ENCODE peak calls at places on chromosomes 5 and 9, in six cellular contexts. H is MM.1S; K is CD4-positive, alpha-beta T cell; C is choroid plexus epithelial cell; I is HFFc6; G is heart left ventricle. Y is an unnamed sample.

GRCh38 chr9:35951736-35952135 is 6.2 kb downstream of the OR2S2 start:
- DNase-seq in H (no peak), K (no peak), C (peak; percentile 58), I (peak; percentile 55), G (peak; percentile 55), Y (no peak)

GRCh38 chr9:131613346-131613745 is 68.0 kb downstream of the PRRT1B start:
- DNase-seq in H (no peak), K (no peak), C (no peak), I (no peak), G (no peak), Y (no peak)

GRCh38 chr5:32645246-32645645 is 59.9 kb downstream of the SUB1 start:
- DNase-seq in H (no peak), K (no peak), C (no peak), I (no peak), G (no peak), Y (no peak)

GRCh38 chr5:72608922-72609321 is 101.7 kb upstream of the ZNF366 start:
- DNase-seq in H (no peak), K (no peak), C (no peak), I (no peak), G (no peak), Y (no peak)

GRCh38 chr9:125472926-125473701 is 211.5 kb downstream of the GAPVD1 start:
- DNase-seq in H (no peak), K (no peak), C (peak; percentile 73), I (peak; percentile 33), G (peak; percentile 61), Y (peak; percentile 9)

GRCh38 chr9:89375181-89375760 is 57.0 kb downstream of the SECISBP2 start:
- DNase-seq in H (no peak), K (no peak), C (peak; percentile 27), I (no peak), G (no peak), Y (no peak)

GRCh38 chr5:82313016-82313415 is 34.9 kb upstream of the RPS23 start:
- DNase-seq in H (no peak), K (no peak), C (peak; percentile 20), I (no peak), G (no peak), Y (no peak)

GRCh38 chr9:91751922-91752321 is 198.1 kb downstream of the ROR2 start:
- DNase-seq in H (no peak), K (no peak), C (peak; percentile 87), I (no peak), G (no peak), Y (peak; percentile 46)

GRCh38 chr5:142446131-142446959 is 121.5 kb upstream of the SPRY4 start:
- DNase-seq in H (no peak), K (no peak), C (peak; percentile 87), I (peak; percentile 37), G (no peak), Y (no peak)

GRCh38 chr9:137254624-137255447 is at the start of gene NELFB:
- DNase-seq in H (peak; percentile 89), K (peak; percentile 97), C (peak; percentile 85), I (peak; percentile 78), G (peak; percentile 94), Y (no peak)

GRCh38 chr9:24245988-24246387 is 299.7 kb downstream of the IZUMO3 start:
- DNase-seq in H (peak; percentile 26), K (no peak), C (peak; percentile 46), I (peak; percentile 4), G (no peak), Y (no peak)

GRCh38 chr9:8860925-8861324 is 1061.3 kb upstream of the DMAC1 start:
- DNase-seq in H (no peak), K (no peak), C (peak; percentile 55), I (no peak), G (no peak), Y (no peak)
- TF ChIP-seq CTCF in H (no peak), K (no peak), C (no peak), I (no peak), G (no peak), Y (no peak)

GRCh38 chr5:421287-421880 is 21.6 kb upstream of the EXOC3 start:
- DNase-seq in H (no peak), K (no peak), C (no peak), I (no peak), G (no peak), Y (no peak)
- TF ChIP-seq CTCF in H (no peak), K (no peak), C (no peak), I (no peak), G (no peak), Y (no peak)

GRCh38 chr5:116472274-116472673 is 102.3 kb downstream of the SEMA6A start:
- DNase-seq in H (no peak), K (no peak), C (no peak), I (no peak), G (no peak), Y (no peak)
- TF ChIP-seq CTCF in H (no peak), K (no peak), C (no peak), I (peak; percentile 7), G (no peak), Y (no peak)

GRCh38 chr5:41636605-41637004 is 126.2 kb upstream of the PLCXD3 start:
- DNase-seq in H (peak; percentile 8), K (no peak), C (peak; percentile 69), I (peak; percentile 31), G (no peak), Y (no peak)

GRCh38 chr5:41637424-41637823 is 127.0 kb upstream of the PLCXD3 start:
- DNase-seq in H (no peak), K (no peak), C (no peak), I (no peak), G (no peak), Y (no peak)

GRCh38 chr5:41637869-41638268 is 127.5 kb upstream of the PLCXD3 start:
- DNase-seq in H (no peak), K (no peak), C (peak; percentile 17), I (no peak), G (no peak), Y (no peak)

GRCh38 chr5:41638685-41639084 is 128.3 kb upstream of the PLCXD3 start:
- DNase-seq in H (no peak), K (no peak), C (no peak), I (no peak), G (no peak), Y (no peak)

DNA sequence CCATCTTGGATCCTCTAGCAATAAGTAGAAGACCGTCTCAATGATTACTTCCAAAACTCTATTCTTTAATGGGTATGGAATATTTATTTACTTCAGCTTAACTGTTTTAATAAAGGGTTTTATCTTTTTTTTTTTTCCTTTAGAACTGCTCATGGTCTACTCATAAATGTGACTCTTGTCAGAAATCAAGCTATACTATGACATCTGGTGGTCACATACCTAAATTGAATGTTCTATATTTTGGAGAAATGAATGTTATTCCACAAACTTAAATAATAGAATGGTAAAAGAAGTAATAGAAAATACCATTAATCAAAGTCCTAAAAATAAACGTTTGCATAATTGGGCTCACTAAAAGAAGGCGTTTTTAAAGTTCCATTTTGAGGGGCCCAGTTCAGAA is 131.2 kb upstream of the PLCXD3 start:
- DNase-seq in H (peak; percentile 12), K (no peak), C (peak; percentile 47), I (peak; percentile 6), G (no peak), Y (no peak)
- TF ChIP-seq CTCF in H (peak; percentile 21), K (no peak), C (peak; percentile 20), I (peak; percentile 70), G (no peak), Y (no peak)

DNA sequence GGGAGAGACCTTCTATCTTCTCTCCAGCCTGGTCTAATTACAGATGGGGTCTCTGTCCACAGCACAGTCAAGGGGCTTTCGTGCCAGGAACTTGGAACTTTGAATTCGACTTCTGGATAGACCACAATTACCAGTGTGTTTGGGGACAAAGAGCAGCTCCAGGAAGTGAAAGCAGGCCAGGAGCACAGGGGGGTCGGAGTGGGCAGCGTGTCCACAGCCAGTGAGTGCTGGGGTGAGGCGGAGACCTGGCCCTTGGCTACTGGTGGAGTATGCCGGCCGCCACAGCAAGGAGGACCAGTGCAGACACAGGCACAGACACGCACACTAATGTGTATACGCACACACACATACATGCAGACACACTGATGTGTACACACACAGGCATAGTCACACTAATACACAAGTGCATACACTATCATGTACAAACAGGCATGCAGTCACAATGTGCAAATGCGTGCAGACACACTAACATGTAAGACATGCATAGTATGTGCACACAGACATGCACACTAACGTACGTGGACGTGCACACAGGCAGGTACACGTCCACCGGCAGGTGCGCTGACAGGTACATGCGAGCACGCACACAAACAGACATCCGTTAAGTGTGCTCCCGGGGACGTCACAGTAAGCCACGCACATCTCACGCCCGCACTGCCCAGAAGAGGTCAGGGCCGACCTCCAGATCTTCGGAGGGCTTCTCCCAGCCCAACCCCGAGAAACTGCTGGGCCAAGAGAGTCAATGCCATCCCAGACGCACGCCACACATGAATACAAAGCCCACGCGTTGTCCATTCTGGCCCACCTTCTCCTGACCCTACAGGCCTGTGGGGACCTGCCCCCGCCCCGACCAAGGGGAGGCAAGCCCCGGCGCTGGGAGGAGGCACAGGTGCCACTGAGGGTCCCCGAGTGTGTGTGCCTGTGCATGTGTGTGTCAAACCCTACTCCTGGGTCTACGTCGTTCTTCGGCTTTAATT is 46.5 kb downstream of the NKD2 start:
- DNase-seq in H (no peak), K (no peak), C (no peak), I (no peak), G (no peak), Y (no peak)
- TF ChIP-seq CTCF in H (no peak), K (no peak), C (no peak), I (no peak), G (no peak), Y (no peak)

DNA sequence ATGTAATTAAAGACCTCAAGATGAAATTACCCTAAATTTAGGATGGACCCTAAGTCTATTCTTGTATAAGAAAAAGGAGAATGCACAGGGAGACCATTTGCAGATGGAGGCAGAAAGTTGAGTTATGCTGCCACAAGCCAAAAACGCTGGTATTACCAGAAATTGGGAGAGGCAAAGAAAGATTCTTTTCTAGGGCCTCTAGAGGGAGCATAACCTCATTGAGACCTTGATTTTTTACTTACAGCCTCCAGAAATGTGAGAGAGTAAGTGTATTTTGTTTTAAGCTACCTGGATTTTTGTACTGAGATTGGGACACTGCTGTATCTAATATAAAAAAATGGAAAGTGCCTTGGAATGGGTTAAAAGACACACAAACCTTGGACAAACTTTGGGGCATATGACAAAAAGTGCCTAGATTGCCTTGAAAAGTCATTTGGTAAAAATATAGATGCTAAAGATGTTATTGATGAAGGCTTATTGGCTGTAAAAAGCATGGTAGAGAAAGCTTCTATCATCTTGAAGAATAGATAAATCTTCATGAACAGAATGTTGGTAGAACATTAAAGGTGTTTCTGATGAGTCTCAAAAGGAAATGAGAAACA is 174.7 kb upstream of the PRDM9 start:
- DNase-seq in H (peak; percentile 19), K (no peak), C (peak; percentile 27), I (no peak), G (no peak), Y (no peak)
- TF ChIP-seq CTCF in H (peak; percentile 19), K (no peak), C (peak; percentile 46), I (no peak), G (peak; percentile 12), Y (no peak)

Y was measured in AG04449.